ENCODE peak calls at places on chromosome 12, in four cellular contexts. P is psoas muscle, N is MCF 10A, Q is dorsolateral prefrontal cortex. Z is an unnamed sample.

GRCh38 chr12:43964022-43964421 is 128.1 kb downstream of the TMEM117 start:
- DNase-seq in Q (no peak), P (no peak), N (no peak), Z (no peak)

GRCh38 chr12:3882896-3883564 is 9.8 kb upstream of the PARP11 start:
- DNase-seq in Q (no peak), N (peak), P (no peak), Z (no peak)

GRCh38 chr12:5309654-5310053 is 122.3 kb upstream of the NTF3 start:
- DNase-seq in N (no peak), P (no peak), Q (no peak), Z (no peak)

GRCh38 chr12:91043408-91043807 is 14.4 kb downstream of the KERA start:
- DNase-seq in N (no peak), Q (no peak), P (no peak), Z (no peak)

GRCh38 chr12:118841588-118841987 is 139.8 kb upstream of the SRRM4 start:
- DNase-seq in P (no peak), Q (no peak), N (no peak), Z (no peak)

GRCh38 chr12:121061831-121062230 is 22.8 kb upstream of the OASL start:
- DNase-seq in N (peak), P (no peak), Q (no peak), Z (no peak)

GRCh38 chr12:70355972-70356371 is 10.1 kb upstream of the KCNMB4 start:
- DNase-seq in P (no peak), N (no peak), Q (no peak), Z (no peak)

GRCh38 chr12:105013892-105014291 is 27.8 kb downstream of the NOPCHAP1 start:
- DNase-seq in Q (no peak), P (no peak), N (peak), Z (no peak)

GRCh38 chr12:4383304-4383865 is 3.9 kb upstream of the FGF23 start:
- DNase-seq in P (no peak), N (peak), Q (no peak), Z (no peak)

GRCh38 chr12:12965836-12966235 is 13.9 kb upstream of the GPRC5D start:
- DNase-seq in N (no peak), Q (no peak), P (no peak), Z (no peak)

GRCh38 chr12:857611-858010 is 91.9 kb downstream of the RAD52 start:
- DNase-seq in Q (peak), P (peak), N (peak), Z (no peak)

GRCh38 chr12:1801285-1801975 is 18.9 kb upstream of the LRTM2 start:
- DNase-seq in Q (no peak), P (no peak), N (no peak), Z (peak)

GRCh38 chr12:95073698-95074520 is 491 bp upstream of the NR2C1 start:
- DNase-seq in N (no peak), P (no peak), Q (peak), Z (no peak)

GRCh38 chr12:28938056-28938455 is 211.0 kb upstream of the FAR2 start:
- DNase-seq in Q (no peak), N (no peak), P (no peak), Z (no peak)

GRCh38 chr12:15563683-15564082 is 225.5 kb downstream of the EPS8 start:
- DNase-seq in N (peak), P (no peak), Q (no peak), Z (no peak)

GRCh38 chr12:111419784-111420183 is 14.1 kb downstream of the SH2B3 start:
- DNase-seq in N (no peak), Q (no peak), P (no peak), Z (no peak)

GRCh38 chr12:113911971-113912760 is 54.0 kb downstream of the RBM19 start:
- DNase-seq in Q (no peak), P (no peak), N (no peak), Z (no peak)

GRCh38 chr12:6069452-6070093 is 54.9 kb downstream of the VWF start:
- DNase-seq in N (peak), P (peak), Q (peak), Z (no peak)

GRCh38 chr12:3436496-3437060 is 54.4 kb upstream of the PRMT8 start:
- DNase-seq in Q (no peak), N (no peak), P (no peak), Z (no peak)